ENCODE peak calls at places on chromosomes 7 and 10, in eight cellular contexts. P is esophagus muscularis mucosa, J is nephron progenitor cell, Z is endothelial cell, F is stomach, N is upper lobe of left lung, T is GM23338, O is H9. M is an unnamed sample.

GRCh38 chr10:91415816-91416215 is 5.7 kb downstream of the HECTD2 start:
- DNase-seq in P (no peak), J (no peak), Z (no peak), F (no peak), N (no peak), T (no peak), O (no peak), M (no peak)

GRCh38 chr10:526651-527312 is 162.7 kb downstream of the DIP2C start:
- DNase-seq in P (no peak), J (no peak), Z (no peak), F (no peak), N (peak; percentile 16), T (peak; percentile 58), O (peak; percentile 76), M (no peak)

GRCh38 chr7:100803398-100804161 is 23.7 kb downstream of the EPHB4 start:
- DNase-seq in P (peak; percentile 96), J (peak; percentile 70), Z (peak; percentile 50), F (peak; percentile 83), N (peak; percentile 84), T (peak; percentile 87), O (peak; percentile 83), M (no peak)

GRCh38 chr7:38751416-38751815 is 120.2 kb upstream of the AMPH start:
- DNase-seq in P (no peak), J (no peak), Z (no peak), F (no peak), N (no peak), T (no peak), O (no peak), M (no peak)

GRCh38 chr10:125001313-125002043 is 59.6 kb downstream of the ZRANB1 start:
- DNase-seq in P (no peak), J (no peak), Z (no peak), F (peak; percentile 31), N (peak; percentile 20), T (no peak), O (no peak), M (no peak)

GRCh38 chr10:47289921-47290320 is 10.1 kb upstream of the GDF10 start:
- DNase-seq in P (no peak), J (no peak), Z (no peak), F (no peak), N (no peak), T (no peak), O (no peak), M (no peak)

GRCh38 chr10:33596411-33596810 is 261.9 kb upstream of the NRP1 start:
- DNase-seq in P (no peak), J (no peak), Z (no peak), F (no peak), N (no peak), T (no peak), O (no peak), M (no peak)

GRCh38 chr7:38686888-38687287 is 55.7 kb upstream of the AMPH start:
- DNase-seq in P (no peak), J (no peak), Z (no peak), F (no peak), N (no peak), T (no peak), O (no peak), M (no peak)

GRCh38 chr10:35352508-35352907 is 16.2 kb downstream of the CCNY start:
- DNase-seq in P (no peak), J (no peak), Z (no peak), F (no peak), N (no peak), T (no peak), O (no peak), M (no peak)

GRCh38 chr7:38306136-38306535 is 32.7 kb upstream of the TARP start:
- DNase-seq in P (no peak), J (no peak), Z (no peak), F (no peak), N (no peak), T (no peak), O (no peak), M (no peak)

GRCh38 chr7:24340727-24341126 is 56.7 kb downstream of the NPY start:
- DNase-seq in P (no peak), J (no peak), Z (no peak), F (no peak), N (no peak), T (no peak), O (no peak), M (no peak)

GRCh38 chr7:61111-61510 is 131.3 kb upstream of the FAM20C start:
- DNase-seq in P (no peak), J (no peak), Z (no peak), F (no peak), N (peak; percentile 22), T (no peak), O (no peak), M (no peak)

GRCh38 chr10:102580230-102580629 is 64.0 kb upstream of the TRIM8 start:
- DNase-seq in P (no peak), J (no peak), Z (no peak), F (no peak), N (no peak), T (no peak), O (no peak), M (no peak)

GRCh38 chr7:117837841-117838240 is 35.4 kb downstream of the CTTNBP2 start:
- DNase-seq in P (no peak), J (no peak), Z (no peak), F (no peak), N (no peak), T (no peak), O (no peak), M (no peak)

GRCh38 chr10:538895-539294 is 150.6 kb downstream of the DIP2C start:
- DNase-seq in P (no peak), J (no peak), Z (no peak), F (no peak), N (no peak), T (no peak), O (no peak), M (no peak)

GRCh38 chr10:87702973-87703294 is 43.3 kb downstream of the PAPSS2 start:
- DNase-seq in P (peak; percentile 68), J (no peak), Z (no peak), F (no peak), N (no peak), T (no peak), O (no peak), M (no peak)

GRCh38 chr7:233456-234035 is 41.2 kb downstream of the FAM20C start:
- DNase-seq in P (no peak), J (peak; percentile 55), Z (no peak), F (no peak), N (no peak), T (no peak), O (no peak), M (no peak)

GRCh38 chr10:76342996-76343395 is 911.6 kb downstream of the LRMDA start:
- DNase-seq in P (no peak), J (no peak), Z (no peak), F (no peak), N (no peak), T (no peak), O (no peak), M (no peak)

GRCh38 chr10:118590334-118590733 is 5.1 kb downstream of the PRLHR start:
- DNase-seq in P (no peak), J (no peak), Z (no peak), F (peak; percentile 46), N (peak; percentile 53), T (no peak), O (no peak), M (no peak)

GRCh38 chr7:156474241-156474743 is 166.3 kb upstream of the RNF32 start:
- DNase-seq in P (no peak), J (no peak), Z (no peak), F (no peak), N (no peak), T (no peak), O (no peak), M (no peak)

GRCh38 chr10:76150886-76151288 is 719.5 kb downstream of the LRMDA start:
- DNase-seq in P (no peak), J (peak; percentile 6), Z (no peak), F (peak; percentile 32), N (no peak), T (no peak), O (no peak), M (no peak)

GRCh38 chr7:42606217-42606905 is 305.5 kb downstream of the C7orf25 start:
- DNase-seq in P (no peak), J (no peak), Z (no peak), F (no peak), N (no peak), T (no peak), O (no peak), M (no peak)

GRCh38 chr10:74207681-74208080 is 56.7 kb downstream of the ADK start:
- DNase-seq in P (no peak), J (no peak), Z (no peak), F (no peak), N (no peak), T (no peak), O (no peak), M (no peak)

GRCh38 chr10:126907423-126907970 is 2.3 kb downstream of the DOCK1 start:
- DNase-seq in P (no peak), J (no peak), Z (no peak), F (no peak), N (no peak), T (peak; percentile 52), O (peak; percentile 27), M (no peak)

GRCh38 chr10:126904807-126905686 is at the start of gene DOCK1:
- DNase-seq in P (no peak), J (peak; percentile 74), Z (peak; percentile 78), F (peak; percentile 67), N (peak; percentile 70), T (peak; percentile 86), O (peak; percentile 68), M (peak; percentile 71)

GRCh38 chr10:126906704-126907422 is 1.6 kb downstream of the DOCK1 start:
- DNase-seq in P (no peak), J (no peak), Z (no peak), F (no peak), N (no peak), T (no peak), O (peak; percentile 22), M (no peak)

GRCh38 chr10:126904493-126904806 is 778 bp upstream of the DOCK1 start:
- DNase-seq in P (no peak), J (no peak), Z (no peak), F (no peak), N (no peak), T (no peak), O (no peak), M (no peak)

GRCh38 chr10:126905776-126906703 is 812 bp downstream of the DOCK1 start:
- DNase-seq in P (no peak), J (peak; percentile 75), Z (peak; percentile 60), F (peak; percentile 33), N (no peak), T (peak; percentile 88), O (peak; percentile 69), M (peak; percentile 62)
- TF ChIP-seq CTCF in P (no peak), J (no peak), Z (no peak), F (no peak), N (no peak), T (no peak), O (no peak), M (no peak)

GRCh38 chr10:18233775-18234174 is 93.6 kb downstream of the CACNB2 start:
- DNase-seq in P (peak; percentile 78), J (peak; percentile 10), Z (peak; percentile 10), F (no peak), N (no peak), T (peak; percentile 73), O (peak; percentile 55), M (no peak)
- TF ChIP-seq CTCF in P (no peak), J (peak; percentile 49), Z (peak; percentile 21), F (no peak), N (no peak), T (peak; percentile 84), O (peak; percentile 72), M (peak; percentile 31)

GRCh38 chr7:7815395-7815794 is 97.0 kb upstream of the RPA3 start:
- DNase-seq in P (no peak), J (no peak), Z (no peak), F (no peak), N (no peak), T (no peak), O (no peak), M (no peak)
- TF ChIP-seq CTCF in P (no peak), J (no peak), Z (no peak), F (no peak), N (no peak), T (no peak), O (no peak), M (no peak)

GRCh38 chr7:132049462-132050304 is 493.3 kb upstream of the PODXL start:
- DNase-seq in P (no peak), J (peak; percentile 70), Z (peak; percentile 69), F (peak; percentile 50), N (no peak), T (peak; percentile 78), O (peak; percentile 60), M (no peak)
- TF ChIP-seq CTCF in P (no peak), J (peak; percentile 60), Z (peak; percentile 79), F (peak; percentile 39), N (peak; percentile 42), T (peak; percentile 74), O (peak; percentile 88), M (peak; percentile 72)